ENCODE peak calls at places on chromosomes 7 and 10, in six cellular contexts. M, P, C, R, W and J are unnamed samples.

GRCh38 chr10:89342219-89342966 is 14.6 kb downstream of the IFIT3 start:
- DNase-seq in M (no peak), W (peak; percentile 61), R (peak; percentile 85), P (no peak), C (no peak), J (peak; percentile 83)

GRCh38 chr7:102897856-102898531 is 14.8 kb upstream of the LRRC17 start:
- DNase-seq in R (no peak), W (no peak), P (peak; percentile 18), M (no peak), C (no peak), J (no peak)

GRCh38 chr10:108104697-108105096 is 940.2 kb upstream of the SORCS1 start:
- DNase-seq in C (no peak), R (no peak), W (no peak), M (no peak), P (no peak), J (no peak)

GRCh38 chr10:69901623-69902505 is 100.2 kb downstream of the COL13A1 start:
- DNase-seq in W (peak; percentile 42), P (peak; percentile 26), R (peak; percentile 64), C (peak; percentile 40), M (no peak), J (peak; percentile 60)

GRCh38 chr7:41996381-41997035 is 240.5 kb downstream of the GLI3 start:
- DNase-seq in M (no peak), R (peak; percentile 82), C (no peak), P (no peak), W (no peak), J (peak; percentile 73)

GRCh38 chr10:77877461-77878344 is 48.9 kb downstream of the DLG5 start:
- DNase-seq in P (peak; percentile 82), W (peak; percentile 41), M (no peak), R (peak; percentile 57), C (no peak), J (no peak)

GRCh38 chr10:79272353-79272752 is 74.9 kb upstream of the PPIF start:
- DNase-seq in C (no peak), R (no peak), M (no peak), P (no peak), W (no peak), J (no peak)

GRCh38 chr7:133857376-133858119 is 269.6 kb upstream of the LRGUK start:
- DNase-seq in R (no peak), M (no peak), C (no peak), W (no peak), P (no peak), J (no peak)

GRCh38 chr10:128011059-128011979 is 104.4 kb downstream of the PTPRE start:
- DNase-seq in M (no peak), R (peak; percentile 62), C (peak; percentile 70), P (peak; percentile 85), W (peak; percentile 84), J (peak; percentile 62)

GRCh38 chr10:89548673-89549072 is 13.3 kb upstream of the SLC16A12 start:
- DNase-seq in W (no peak), C (no peak), M (no peak), R (no peak), P (no peak), J (no peak)

GRCh38 chr7:31073486-31074383 is 21.6 kb downstream of the ADCYAP1R1 start:
- DNase-seq in R (peak; percentile 46), C (no peak), M (no peak), P (no peak), W (peak; percentile 21), J (peak; percentile 64)

GRCh38 chr10:118958984-118959916 is 70.3 kb upstream of the NANOS1 start:
- DNase-seq in P (no peak), R (peak; percentile 85), C (no peak), M (no peak), W (peak; percentile 78), J (peak; percentile 85)

GRCh38 chr10:10778959-10779358 is 238.7 kb upstream of the CELF2 start:
- DNase-seq in P (no peak), W (no peak), R (peak; percentile 24), M (no peak), C (no peak), J (no peak)

GRCh38 chr10:70115948-70116682 is 16.5 kb downstream of the AIFM2 start:
- DNase-seq in W (peak; percentile 39), M (peak; percentile 6), C (no peak), P (peak; percentile 50), R (peak; percentile 37), J (peak; percentile 27)